ENCODE peak calls at places on chromosomes 5 and 9, in eight cellular contexts. Y, J, L, C, F, Q, D and S are unnamed samples.

GRCh38 chr5:151199581-151200185 is 24.2 kb downstream of the CCDC69 start:
- DNase-seq in Y (no peak), C (no peak), J (no peak), Q (no peak), L (no peak), D (no peak), F (no peak), S (no peak)

GRCh38 chr9:35749515-35750255 is 598 bp downstream of the RGP1 start:
- DNase-seq in D (peak), Q (peak), C (no peak), Y (no peak), F (no peak), L (no peak), J (peak), S (peak)

GRCh38 chr5:4205408-4205807 is 609.8 kb downstream of the IRX1 start:
- DNase-seq in C (no peak), D (no peak), F (no peak), J (no peak), Y (no peak), Q (no peak), L (no peak), S (no peak)

GRCh38 chr5:93163010-93163663 is 417.9 kb downstream of the NR2F1-AS1 start:
- DNase-seq in F (no peak), D (peak), J (no peak), L (no peak), Q (no peak), C (peak), Y (no peak), S (no peak)

GRCh38 chr5:160312960-160313734 is 783 bp upstream of the CCNJL start:
- DNase-seq in C (no peak), L (no peak), Y (no peak), J (no peak), Q (no peak), F (no peak), D (no peak), S (no peak)

GRCh38 chr5:133108481-133108921 is 56.7 kb downstream of the HSPA4 start:
- DNase-seq in L (no peak), C (no peak), D (no peak), Y (no peak), Q (no peak), J (no peak), F (no peak), S (no peak)

GRCh38 chr5:166086568-166086967 is 2204.9 kb upstream of the WWC1 start:
- DNase-seq in Q (no peak), C (no peak), D (no peak), L (no peak), J (no peak), Y (no peak), F (no peak), S (no peak)

GRCh38 chr9:25396828-25397227 is 281.4 kb downstream of the TUSC1 start:
- DNase-seq in Y (peak), Q (no peak), D (no peak), C (no peak), F (no peak), L (no peak), J (no peak), S (no peak)

GRCh38 chr9:89621031-89621430 is 16.2 kb downstream of the GADD45G start:
- DNase-seq in Y (no peak), L (no peak), C (no peak), Q (peak), F (no peak), D (no peak), J (no peak), S (no peak)

GRCh38 chr9:116323012-116323411 is 169.4 kb downstream of the PAPPA start:
- DNase-seq in L (no peak), J (no peak), D (no peak), Q (peak), C (no peak), F (no peak), Y (peak), S (no peak)

GRCh38 chr5:37197340-37198050 is 51.7 kb downstream of the CPLANE1 start:
- DNase-seq in F (no peak), D (no peak), C (no peak), Y (no peak), Q (no peak), J (no peak), L (no peak), S (no peak)

GRCh38 chr9:706073-706472 is 135.4 kb upstream of the DMRT1 start:
- DNase-seq in F (no peak), D (no peak), L (no peak), J (no peak), Y (no peak), C (no peak), Q (no peak), S (no peak)

GRCh38 chr5:72633649-72634048 is 126.4 kb upstream of the ZNF366 start:
- DNase-seq in L (no peak), J (no peak), Q (no peak), F (no peak), C (peak), D (no peak), Y (no peak), S (no peak)

GRCh38 chr5:2523180-2523579 is 228.3 kb downstream of the IRX2 start:
- DNase-seq in J (no peak), Q (no peak), F (no peak), D (no peak), Y (no peak), C (no peak), L (no peak), S (no peak)

GRCh38 chr5:126015244-126016054 is 407.8 kb upstream of the GRAMD2B start:
- DNase-seq in L (peak), Q (no peak), C (no peak), Y (no peak), J (no peak), D (no peak), F (no peak), S (no peak)

GRCh38 chr9:98484218-98484617 is 224.5 kb downstream of the GABBR2 start:
- DNase-seq in L (no peak), Q (no peak), J (no peak), F (no peak), C (peak), Y (no peak), D (peak), S (no peak)